ENCODE peak calls at places on chromosomes 11 and 22, in nine cellular contexts. H is cardiac fibroblast; V is activated effector memory CD4-positive, alpha-beta T cell treated with Interleukin-2 at 50 U/mL for 16 hours; X is renal cortical epithelial cell; I is HL-60; O is adipocyte; N is sigmoid colon; R is RKO; G is stimulated activated CD8-positive, alpha-beta memory T cell treated with anti-CD3 and anti-CD28 coated beads, Interleukin-7, amount 100 ng/mL, for 4 hours. B is an unnamed sample.

GRCh38 chr22:36350751-36351594 is 36.8 kb downstream of the MYH9 start:
- DNase-seq in H (peak; percentile 69), V (no peak), X (peak; percentile 87), I (no peak), O (peak; percentile 57), N (no peak), R (no peak), G (no peak), B (no peak)

GRCh38 chr11:40273192-40273732 is 1186.2 kb downstream of the LRRC4C start:
- DNase-seq in H (no peak), V (no peak), X (no peak), I (no peak), O (no peak), N (no peak), R (no peak), G (no peak), B (no peak)

GRCh38 chr11:109858152-109858551 is 235.0 kb upstream of the ZC3H12C start:
- DNase-seq in H (no peak), V (no peak), X (no peak), I (no peak), O (no peak), N (no peak), R (no peak), G (no peak), B (no peak)

GRCh38 chr11:111355956-111356659 is 23.0 kb downstream of the POU2AF1 start:
- DNase-seq in H (no peak), V (no peak), X (no peak), I (no peak), O (no peak), N (no peak), R (no peak), G (no peak), B (no peak)

GRCh38 chr22:35567214-35567792 is 26.7 kb downstream of the RASD2 start:
- DNase-seq in H (no peak), V (no peak), X (no peak), I (no peak), O (no peak), N (no peak), R (no peak), G (no peak), B (no peak)

GRCh38 chr11:31628111-31628510 is 118.5 kb downstream of the ELP4 start:
- DNase-seq in H (no peak), V (no peak), X (no peak), I (no peak), O (no peak), N (no peak), R (no peak), G (no peak), B (no peak)

GRCh38 chr11:74326665-74327064 is 15.2 kb upstream of the P4HA3 start:
- DNase-seq in H (no peak), V (no peak), X (no peak), I (no peak), O (no peak), N (no peak), R (no peak), G (no peak), B (no peak)

GRCh38 chr11:1484061-1484671 is 2.4 kb downstream of the MOB2 start:
- DNase-seq in H (no peak), V (no peak), X (no peak), I (no peak), O (no peak), N (peak; percentile 65), R (no peak), G (no peak), B (no peak)

GRCh38 chr22:50027639-50028537 is 15.3 kb upstream of the IL17REL start:
- DNase-seq in H (no peak), V (peak; percentile 40), X (peak; percentile 38), I (peak; percentile 57), O (no peak), N (peak; percentile 55), R (peak; percentile 24), G (peak; percentile 45), B (no peak)

GRCh38 chr22:35913925-35914324 is 114.7 kb downstream of the RBFOX2 start:
- DNase-seq in H (no peak), V (no peak), X (no peak), I (no peak), O (no peak), N (no peak), R (no peak), G (no peak), B (no peak)

GRCh38 chr11:128610765-128611617 is 23.6 kb upstream of the ETS1 start:
- DNase-seq in H (no peak), V (peak; percentile 37), X (no peak), I (no peak), O (no peak), N (no peak), R (no peak), G (peak; percentile 42), B (no peak)

GRCh38 chr22:19405133-19405532 is 26.4 kb downstream of the HIRA start:
- DNase-seq in H (no peak), V (no peak), X (no peak), I (no peak), O (no peak), N (no peak), R (no peak), G (no peak), B (no peak)

GRCh38 chr22:22700631-22701030 is 56.2 kb downstream of the GGTLC2 start:
- DNase-seq in H (no peak), V (no peak), X (no peak), I (no peak), O (no peak), N (no peak), R (no peak), G (no peak), B (no peak)

GRCh38 chr22:49962751-49963646 is 2.4 kb downstream of the PIM3 start:
- DNase-seq in H (no peak), V (no peak), X (no peak), I (no peak), O (no peak), N (peak; percentile 80), R (no peak), G (no peak), B (no peak)

GRCh38 chr11:854601-855342 is 12.1 kb downstream of the TSPAN4 start:
- DNase-seq in H (no peak), V (no peak), X (no peak), I (no peak), O (no peak), N (no peak), R (no peak), G (no peak), B (no peak)

GRCh38 chr22:50702821-50703725 is 30.4 kb downstream of the SHANK3 start:
- DNase-seq in H (no peak), V (no peak), X (no peak), I (no peak), O (no peak), N (peak; percentile 54), R (no peak), G (no peak), B (no peak)

GRCh38 chr11:133065847-133066485 is 466.3 kb downstream of the OPCML start:
- DNase-seq in H (no peak), V (no peak), X (no peak), I (no peak), O (no peak), N (no peak), R (no peak), G (no peak), B (no peak)

GRCh38 chr11:75667268-75667830 is 1.5 kb downstream of the MAP6 start:
- DNase-seq in H (no peak), V (no peak), X (no peak), I (no peak), O (peak; percentile 60), N (no peak), R (no peak), G (no peak), B (no peak)

GRCh38 chr11:61923166-61924015 is 6.0 kb upstream of the RAB3IL1 start:
- DNase-seq in H (peak; percentile 53), V (no peak), X (no peak), I (no peak), O (peak; percentile 87), N (peak; percentile 95), R (no peak), G (no peak), B (peak; percentile 84)

GRCh38 chr11:8374716-8375115 is 111.0 kb upstream of the LMO1 start:
- DNase-seq in H (no peak), V (no peak), X (no peak), I (no peak), O (no peak), N (no peak), R (no peak), G (no peak), B (no peak)

B was measured in fibroblast of the aortic adventitia.